ENCODE peak calls at places on chromosomes 2 and 18, in four cellular contexts. One of them, this sample, is unnamed.

GRCh38 chr2:201234167-201235139 is 25.9 kb upstream of the CASP8 start:
- DNase-seq in T-helper 1 cell: no peak
- DNase-seq in A549: no peak
- DNase-seq in posterior vena cava: no peak
- DNase-seq in this sample: no peak

GRCh38 chr2:222424729-222425671 is 657 bp downstream of the SGPP2 start:
- DNase-seq in T-helper 1 cell: peak
- DNase-seq in A549: no peak
- DNase-seq in posterior vena cava: no peak
- DNase-seq in this sample: peak

GRCh38 chr2:225493420-225494099 is 94.0 kb downstream of the NYAP2 start:
- DNase-seq in T-helper 1 cell: no peak
- DNase-seq in A549: no peak
- DNase-seq in posterior vena cava: no peak
- DNase-seq in this sample: no peak

GRCh38 chr2:160205511-160205910 is 5.4 kb upstream of the ITGB6 start:
- DNase-seq in T-helper 1 cell: no peak
- DNase-seq in A549: peak
- DNase-seq in posterior vena cava: peak
- DNase-seq in this sample: no peak

GRCh38 chr2:204687776-204688175 is 142.5 kb downstream of the PARD3B start:
- DNase-seq in T-helper 1 cell: no peak
- DNase-seq in A549: no peak
- DNase-seq in posterior vena cava: no peak
- DNase-seq in this sample: no peak

GRCh38 chr2:226179010-226179409 is 620.6 kb downstream of the IRS1 start:
- DNase-seq in T-helper 1 cell: no peak
- DNase-seq in A549: no peak
- DNase-seq in posterior vena cava: no peak
- DNase-seq in this sample: no peak

GRCh38 chr18:4639628-4640310 is 184.7 kb upstream of the DLGAP1 start:
- DNase-seq in T-helper 1 cell: no peak
- DNase-seq in A549: no peak
- DNase-seq in posterior vena cava: no peak
- DNase-seq in this sample: no peak

GRCh38 chr2:191167766-191168165 is 17.0 kb upstream of the STAT4 start:
- DNase-seq in T-helper 1 cell: no peak
- DNase-seq in A549: peak
- DNase-seq in posterior vena cava: no peak
- DNase-seq in this sample: no peak

GRCh38 chr2:169798718-169799495 is at the start of gene SSB:
- DNase-seq in T-helper 1 cell: peak
- DNase-seq in A549: peak
- DNase-seq in posterior vena cava: peak
- DNase-seq in this sample: peak

GRCh38 chr18:37361223-37362157 is 204.1 kb downstream of the CELF4 start:
- DNase-seq in T-helper 1 cell: no peak
- DNase-seq in A549: no peak
- DNase-seq in posterior vena cava: no peak
- DNase-seq in this sample: no peak

GRCh38 chr2:224261316-224261715 is 140.6 kb downstream of the FAM124B start:
- DNase-seq in T-helper 1 cell: no peak
- DNase-seq in A549: no peak
- DNase-seq in posterior vena cava: no peak
- DNase-seq in this sample: no peak

GRCh38 chr2:30717081-30717650 is 90.1 kb downstream of the CAPN13 start:
- DNase-seq in T-helper 1 cell: no peak
- DNase-seq in A549: no peak
- DNase-seq in posterior vena cava: no peak
- DNase-seq in this sample: no peak

GRCh38 chr2:2229898-2230817 is 100.9 kb downstream of the MYT1L start:
- DNase-seq in T-helper 1 cell: no peak
- DNase-seq in A549: peak
- DNase-seq in posterior vena cava: no peak
- DNase-seq in this sample: no peak

GRCh38 chr18:48929951-48930713 is 20.6 kb downstream of the SMAD7 start:
- DNase-seq in T-helper 1 cell: no peak
- DNase-seq in A549: peak
- DNase-seq in posterior vena cava: peak
- DNase-seq in this sample: no peak

GRCh38 chr2:96878171-96878570 is 8.3 kb upstream of the SEMA4C start:
- DNase-seq in T-helper 1 cell: no peak
- DNase-seq in A549: no peak
- DNase-seq in posterior vena cava: no peak
- DNase-seq in this sample: peak

GRCh38 chr2:39120521-39120770 is 405 bp downstream of the SOS1 start:
- DNase-seq in T-helper 1 cell: no peak
- DNase-seq in A549: no peak
- DNase-seq in posterior vena cava: no peak
- DNase-seq in this sample: peak

GRCh38 chr2:200317975-200318374 is 11.5 kb downstream of the SPATS2L start:
- DNase-seq in T-helper 1 cell: no peak
- DNase-seq in A549: no peak
- DNase-seq in posterior vena cava: no peak
- DNase-seq in this sample: no peak

GRCh38 chr2:119282966-119283511 is 59.4 kb downstream of the STEAP3 start:
- DNase-seq in T-helper 1 cell: no peak
- DNase-seq in A549: no peak
- DNase-seq in posterior vena cava: no peak
- DNase-seq in this sample: no peak

GRCh38 chr2:132757002-132757598 is 87.1 kb upstream of the LYPD1 start:
- DNase-seq in T-helper 1 cell: no peak
- DNase-seq in A549: no peak
- DNase-seq in posterior vena cava: no peak
- DNase-seq in this sample: no peak

GRCh38 chr2:40403233-40403841 is 48.6 kb downstream of the SLC8A1 start:
- DNase-seq in T-helper 1 cell: no peak
- DNase-seq in A549: peak
- DNase-seq in posterior vena cava: no peak
- DNase-seq in this sample: no peak

GRCh38 chr2:9757430-9758287 is 85.6 kb upstream of the TAF1B start:
- DNase-seq in T-helper 1 cell: no peak
- DNase-seq in A549: no peak
- DNase-seq in posterior vena cava: peak
- DNase-seq in this sample: no peak

GRCh38 chr2:195352581-195352980 is 304.4 kb upstream of the SLC39A10 start:
- DNase-seq in T-helper 1 cell: no peak
- DNase-seq in A549: peak
- DNase-seq in posterior vena cava: no peak
- DNase-seq in this sample: no peak

GRCh38 chr2:196182439-196183171 is 11.2 kb upstream of the STK17B start:
- DNase-seq in T-helper 1 cell: no peak
- DNase-seq in A549: no peak
- DNase-seq in posterior vena cava: no peak
- DNase-seq in this sample: no peak

GRCh38 chr2:219056896-219057708 is 3.6 kb downstream of the IHH start:
- DNase-seq in T-helper 1 cell: no peak
- DNase-seq in A549: no peak
- DNase-seq in posterior vena cava: peak
- DNase-seq in this sample: peak

GRCh38 chr2:138708682-138709241 is 71.4 kb downstream of the NXPH2 start:
- DNase-seq in T-helper 1 cell: no peak
- DNase-seq in A549: no peak
- DNase-seq in posterior vena cava: no peak
- DNase-seq in this sample: no peak

GRCh38 chr2:181602017-181602416 is 54.9 kb downstream of the CERKL start:
- DNase-seq in T-helper 1 cell: no peak
- DNase-seq in A549: no peak
- DNase-seq in posterior vena cava: no peak
- DNase-seq in this sample: no peak

This sample was measured in spleen.